ENCODE peak calls at places on chromosomes 7 and 10, in ten cellular contexts. One of them, this sample, is unnamed.

GRCh38 chr10:18683427-18683826 is 24.2 kb downstream of the ARL5B start:
- DNase-seq in AG09309: no peak
- DNase-seq in adrenal gland: no peak
- DNase-seq in AG10803: peak; percentile 69
- DNase-seq in BJ: no peak
- DNase-seq in kidney epithelial cell: no peak
- DNase-seq in pancreas: no peak
- DNase-seq in IMR-90: peak; percentile 82
- DNase-seq in astrocyte of the spinal cord: peak; percentile 38
- DNase-seq in A549: no peak
- DNase-seq in this sample: peak; percentile 31

GRCh38 chr10:82621680-82622079 is 746.7 kb downstream of the NRG3 start:
- DNase-seq in AG09309: no peak
- DNase-seq in adrenal gland: no peak
- DNase-seq in AG10803: no peak
- DNase-seq in BJ: no peak
- DNase-seq in kidney epithelial cell: no peak
- DNase-seq in pancreas: no peak
- DNase-seq in IMR-90: no peak
- DNase-seq in astrocyte of the spinal cord: no peak
- DNase-seq in A549: no peak
- DNase-seq in this sample: no peak

GRCh38 chr7:2484868-2485267 is 8.7 kb upstream of the GRIFIN start:
- DNase-seq in AG09309: no peak
- DNase-seq in adrenal gland: no peak
- DNase-seq in AG10803: no peak
- DNase-seq in BJ: no peak
- DNase-seq in kidney epithelial cell: no peak
- DNase-seq in pancreas: no peak
- DNase-seq in IMR-90: no peak
- DNase-seq in astrocyte of the spinal cord: no peak
- DNase-seq in A549: no peak
- DNase-seq in this sample: no peak

GRCh38 chr10:85175635-85176034 is 847.2 kb downstream of the CCSER2 start:
- DNase-seq in AG09309: no peak
- DNase-seq in adrenal gland: no peak
- DNase-seq in AG10803: no peak
- DNase-seq in BJ: no peak
- DNase-seq in kidney epithelial cell: no peak
- DNase-seq in pancreas: no peak
- DNase-seq in IMR-90: no peak
- DNase-seq in astrocyte of the spinal cord: no peak
- DNase-seq in A549: no peak
- DNase-seq in this sample: no peak

GRCh38 chr7:100166317-100166940 is 2.0 kb downstream of the GAL3ST4 start:
- DNase-seq in AG09309: no peak
- DNase-seq in adrenal gland: no peak
- DNase-seq in AG10803: no peak
- DNase-seq in BJ: no peak
- DNase-seq in kidney epithelial cell: no peak
- DNase-seq in pancreas: peak; percentile 54
- DNase-seq in IMR-90: no peak
- DNase-seq in astrocyte of the spinal cord: no peak
- DNase-seq in A549: no peak
- DNase-seq in this sample: no peak

GRCh38 chr7:23450518-23450917 is 19.8 kb downstream of the IGF2BP3 start:
- DNase-seq in AG09309: no peak
- DNase-seq in adrenal gland: no peak
- DNase-seq in AG10803: no peak
- DNase-seq in BJ: no peak
- DNase-seq in kidney epithelial cell: no peak
- DNase-seq in pancreas: no peak
- DNase-seq in IMR-90: no peak
- DNase-seq in astrocyte of the spinal cord: no peak
- DNase-seq in A549: no peak
- DNase-seq in this sample: no peak

GRCh38 chr7:35593896-35594295 is 101.0 kb downstream of the HERPUD2 start:
- DNase-seq in AG09309: no peak
- DNase-seq in adrenal gland: no peak
- DNase-seq in AG10803: no peak
- DNase-seq in BJ: no peak
- DNase-seq in kidney epithelial cell: no peak
- DNase-seq in pancreas: no peak
- DNase-seq in IMR-90: no peak
- DNase-seq in astrocyte of the spinal cord: no peak
- DNase-seq in A549: no peak
- DNase-seq in this sample: no peak

GRCh38 chr10:130994845-130995244 is 316.7 kb downstream of the TCERG1L start:
- DNase-seq in AG09309: no peak
- DNase-seq in adrenal gland: no peak
- DNase-seq in AG10803: no peak
- DNase-seq in BJ: no peak
- DNase-seq in kidney epithelial cell: no peak
- DNase-seq in pancreas: no peak
- DNase-seq in IMR-90: no peak
- DNase-seq in astrocyte of the spinal cord: no peak
- DNase-seq in A549: no peak
- DNase-seq in this sample: no peak

GRCh38 chr7:29350351-29350750 is 155.8 kb downstream of the CHN2 start:
- DNase-seq in AG09309: no peak
- DNase-seq in adrenal gland: no peak
- DNase-seq in AG10803: no peak
- DNase-seq in BJ: no peak
- DNase-seq in kidney epithelial cell: no peak
- DNase-seq in pancreas: no peak
- DNase-seq in IMR-90: no peak
- DNase-seq in astrocyte of the spinal cord: no peak
- DNase-seq in A549: no peak
- DNase-seq in this sample: no peak

GRCh38 chr10:97024181-97025073 is 161.3 kb downstream of the SLIT1 start:
- DNase-seq in AG09309: peak; percentile 63
- DNase-seq in adrenal gland: peak; percentile 83
- DNase-seq in AG10803: peak; percentile 27
- DNase-seq in BJ: peak; percentile 41
- DNase-seq in kidney epithelial cell: peak; percentile 75
- DNase-seq in pancreas: no peak
- DNase-seq in IMR-90: peak; percentile 93
- DNase-seq in astrocyte of the spinal cord: peak; percentile 77
- DNase-seq in A549: peak; percentile 70
- DNase-seq in this sample: peak; percentile 80

GRCh38 chr7:38660427-38661099 is 29.4 kb upstream of the AMPH start:
- DNase-seq in AG09309: no peak
- DNase-seq in adrenal gland: no peak
- DNase-seq in AG10803: peak; percentile 61
- DNase-seq in BJ: no peak
- DNase-seq in kidney epithelial cell: no peak
- DNase-seq in pancreas: no peak
- DNase-seq in IMR-90: peak; percentile 56
- DNase-seq in astrocyte of the spinal cord: peak; percentile 41
- DNase-seq in A549: peak; percentile 15
- DNase-seq in this sample: peak; percentile 73

GRCh38 chr10:133100706-133101463 is 13.2 kb downstream of the ADGRA1 start:
- DNase-seq in AG09309: no peak
- DNase-seq in adrenal gland: peak; percentile 93
- DNase-seq in AG10803: no peak
- DNase-seq in BJ: no peak
- DNase-seq in kidney epithelial cell: no peak
- DNase-seq in pancreas: peak; percentile 72
- DNase-seq in IMR-90: no peak
- DNase-seq in astrocyte of the spinal cord: no peak
- DNase-seq in A549: no peak
- DNase-seq in this sample: no peak

GRCh38 chr10:111034598-111035310 is 42.1 kb upstream of the ADRA2A start:
- DNase-seq in AG09309: no peak
- DNase-seq in adrenal gland: no peak
- DNase-seq in AG10803: peak; percentile 46
- DNase-seq in BJ: peak; percentile 14
- DNase-seq in kidney epithelial cell: no peak
- DNase-seq in pancreas: no peak
- DNase-seq in IMR-90: peak; percentile 34
- DNase-seq in astrocyte of the spinal cord: peak; percentile 20
- DNase-seq in A549: no peak
- DNase-seq in this sample: peak; percentile 54

GRCh38 chr7:85185355-85186082 is 1.3 kb downstream of the SEMA3D start:
- DNase-seq in AG09309: no peak
- DNase-seq in adrenal gland: peak; percentile 71
- DNase-seq in AG10803: peak; percentile 65
- DNase-seq in BJ: no peak
- DNase-seq in kidney epithelial cell: no peak
- DNase-seq in pancreas: peak; percentile 60
- DNase-seq in IMR-90: peak; percentile 61
- DNase-seq in astrocyte of the spinal cord: peak; percentile 71
- DNase-seq in A549: peak; percentile 9
- DNase-seq in this sample: peak; percentile 72

GRCh38 chr7:143384148-143384547 is 3.0 kb downstream of the ZYX start:
- DNase-seq in AG09309: no peak
- DNase-seq in adrenal gland: no peak
- DNase-seq in AG10803: no peak
- DNase-seq in BJ: no peak
- DNase-seq in kidney epithelial cell: no peak
- DNase-seq in pancreas: peak; percentile 6
- DNase-seq in IMR-90: peak; percentile 59
- DNase-seq in astrocyte of the spinal cord: no peak
- DNase-seq in A549: no peak
- DNase-seq in this sample: peak; percentile 78

GRCh38 chr10:127996586-127996985 is 89.7 kb downstream of the PTPRE start:
- DNase-seq in AG09309: peak; percentile 31
- DNase-seq in adrenal gland: no peak
- DNase-seq in AG10803: peak; percentile 76
- DNase-seq in BJ: no peak
- DNase-seq in kidney epithelial cell: no peak
- DNase-seq in pancreas: no peak
- DNase-seq in IMR-90: no peak
- DNase-seq in astrocyte of the spinal cord: no peak
- DNase-seq in A549: no peak
- DNase-seq in this sample: peak; percentile 73

GRCh38 chr7:102395620-102395957 is 574 bp upstream of the PRKRIP1 start:
- DNase-seq in AG09309: no peak
- DNase-seq in adrenal gland: no peak
- DNase-seq in AG10803: no peak
- DNase-seq in BJ: no peak
- DNase-seq in kidney epithelial cell: no peak
- DNase-seq in pancreas: no peak
- DNase-seq in IMR-90: peak; percentile 19
- DNase-seq in astrocyte of the spinal cord: peak; percentile 20
- DNase-seq in A549: no peak
- DNase-seq in this sample: no peak

GRCh38 chr10:88194041-88194887 is 330.8 kb downstream of the PTEN start:
- DNase-seq in AG09309: no peak
- DNase-seq in adrenal gland: no peak
- DNase-seq in AG10803: peak; percentile 55
- DNase-seq in BJ: no peak
- DNase-seq in kidney epithelial cell: no peak
- DNase-seq in pancreas: no peak
- DNase-seq in IMR-90: peak; percentile 31
- DNase-seq in astrocyte of the spinal cord: no peak
- DNase-seq in A549: no peak
- DNase-seq in this sample: peak; percentile 42

GRCh38 chr7:81802251-81802650 is 32.4 kb upstream of the HGF start:
- DNase-seq in AG09309: no peak
- DNase-seq in adrenal gland: no peak
- DNase-seq in AG10803: no peak
- DNase-seq in BJ: no peak
- DNase-seq in kidney epithelial cell: no peak
- DNase-seq in pancreas: no peak
- DNase-seq in IMR-90: no peak
- DNase-seq in astrocyte of the spinal cord: no peak
- DNase-seq in A549: no peak
- DNase-seq in this sample: no peak
- H3K4me3 ChIP-seq in AG09309: no peak overlapping the region
- H3K4me3 ChIP-seq in adrenal gland: no peak overlapping the region
- H3K4me3 ChIP-seq in AG10803: no peak overlapping the region
- H3K4me3 ChIP-seq in BJ: no peak overlapping the region
- H3K4me3 ChIP-seq in kidney epithelial cell: no peak overlapping the region
- H3K4me3 ChIP-seq in pancreas: no peak overlapping the region
- H3K4me3 ChIP-seq in IMR-90: no peak overlapping the region
- H3K4me3 ChIP-seq in astrocyte of the spinal cord: no peak overlapping the region
- H3K4me3 ChIP-seq in A549: no peak overlapping the region
- H3K4me3 ChIP-seq in this sample: no peak overlapping the region

GRCh38 chr7:46854958-46855473 is 726.9 kb downstream of the TNS3 start:
- DNase-seq in AG09309: peak; percentile 80
- DNase-seq in adrenal gland: no peak
- DNase-seq in AG10803: peak; percentile 93
- DNase-seq in BJ: peak; percentile 73
- DNase-seq in kidney epithelial cell: no peak
- DNase-seq in pancreas: no peak
- DNase-seq in IMR-90: peak; percentile 75
- DNase-seq in astrocyte of the spinal cord: peak; percentile 29
- DNase-seq in A549: no peak
- DNase-seq in this sample: peak; percentile 71
- TF ChIP-seq CTCF in AG09309: no peak
- TF ChIP-seq CTCF in adrenal gland: no peak
- TF ChIP-seq CTCF in AG10803: peak; percentile 30
- TF ChIP-seq CTCF in BJ: no peak
- TF ChIP-seq CTCF in kidney epithelial cell: no peak
- TF ChIP-seq CTCF in pancreas: no peak
- TF ChIP-seq CTCF in IMR-90: peak; percentile 9
- TF ChIP-seq CTCF in astrocyte of the spinal cord: no peak
- TF ChIP-seq CTCF in A549: peak; percentile 20
- TF ChIP-seq CTCF in this sample: no peak

DNA sequence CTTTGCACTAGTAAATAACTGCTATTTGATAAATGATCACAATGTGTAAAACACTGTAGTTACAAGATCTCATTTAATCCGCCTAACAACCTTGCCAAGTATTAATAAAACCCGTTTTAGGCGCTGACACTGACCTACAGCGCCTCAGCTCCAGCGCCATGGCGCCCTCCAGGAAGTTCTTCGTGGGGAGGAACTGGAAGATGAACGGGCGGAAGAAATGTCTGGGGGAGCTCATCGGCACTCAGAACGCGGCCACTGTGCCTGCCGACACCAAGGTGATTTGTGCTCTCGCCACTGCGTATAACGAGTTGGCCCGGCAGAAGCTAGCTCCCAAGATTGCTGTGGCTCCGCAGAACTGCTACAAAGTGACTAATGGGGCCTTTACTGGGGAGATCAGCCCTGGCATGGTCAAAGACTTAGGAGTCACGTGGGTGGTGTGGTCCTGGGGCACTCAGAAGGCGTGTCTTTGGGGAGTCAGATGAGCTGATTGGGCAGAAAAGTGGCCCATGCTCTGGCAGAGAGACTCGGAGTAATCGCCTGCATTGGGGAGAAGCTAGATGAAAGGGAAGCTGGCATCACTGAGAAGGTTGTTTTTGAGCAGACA is 1.1 kb upstream of the TNPO3 start:
- DNase-seq in AG09309: no peak
- DNase-seq in adrenal gland: no peak
- DNase-seq in AG10803: peak; percentile 13
- DNase-seq in BJ: no peak
- DNase-seq in kidney epithelial cell: no peak
- DNase-seq in pancreas: no peak
- DNase-seq in IMR-90: no peak
- DNase-seq in astrocyte of the spinal cord: no peak
- DNase-seq in A549: no peak
- DNase-seq in this sample: no peak
- H3K4me3 ChIP-seq in AG09309: no peak overlapping the region
- H3K4me3 ChIP-seq in adrenal gland: no peak overlapping the region
- H3K4me3 ChIP-seq in AG10803: peak overlapping the region; percentile 97
- H3K4me3 ChIP-seq in BJ: no peak overlapping the region
- H3K4me3 ChIP-seq in kidney epithelial cell: no peak overlapping the region
- H3K4me3 ChIP-seq in pancreas: no peak overlapping the region
- H3K4me3 ChIP-seq in IMR-90: no peak overlapping the region
- H3K4me3 ChIP-seq in astrocyte of the spinal cord: no peak overlapping the region
- H3K4me3 ChIP-seq in A549: peak overlapping the region; percentile 85
- H3K4me3 ChIP-seq in this sample: no peak overlapping the region

GRCh38 chr10:104488046-104488832 is 134.6 kb downstream of the CFAP58 start:
- DNase-seq in AG09309: no peak
- DNase-seq in adrenal gland: peak; percentile 57
- DNase-seq in AG10803: no peak
- DNase-seq in BJ: no peak
- DNase-seq in kidney epithelial cell: no peak
- DNase-seq in pancreas: no peak
- DNase-seq in IMR-90: no peak
- DNase-seq in astrocyte of the spinal cord: no peak
- DNase-seq in A549: no peak
- DNase-seq in this sample: no peak
- TF ChIP-seq CTCF in AG09309: no peak
- TF ChIP-seq CTCF in adrenal gland: no peak
- TF ChIP-seq CTCF in AG10803: no peak
- TF ChIP-seq CTCF in BJ: no peak
- TF ChIP-seq CTCF in kidney epithelial cell: no peak
- TF ChIP-seq CTCF in pancreas: no peak
- TF ChIP-seq CTCF in IMR-90: no peak
- TF ChIP-seq CTCF in astrocyte of the spinal cord: no peak
- TF ChIP-seq CTCF in A549: no peak
- TF ChIP-seq CTCF in this sample: no peak

This sample was measured in cardiac fibroblast.